ENCODE peak calls at places on chromosomes 11 and 22, in ten cellular contexts. One of them, this sample, is unnamed.

GRCh38 chr11:11211186-11211585 is 141.9 kb downstream of the CSNK2A3 start:
- DNase-seq in fibroblast of pulmonary artery: no peak
- DNase-seq in kidney: no peak
- DNase-seq in mesenchymal stem cell: no peak
- DNase-seq in right atrium auricular region: no peak
- DNase-seq in lower lobe of right lung: no peak
- DNase-seq in GM23338: no peak
- DNase-seq in astrocyte of the spinal cord: no peak
- DNase-seq in mesendoderm: no peak
- DNase-seq in right lobe of liver: no peak
- DNase-seq in this sample: no peak

GRCh38 chr11:58912124-58912523 is 27.2 kb upstream of the GLYATL1 start:
- DNase-seq in fibroblast of pulmonary artery: peak; percentile 15
- DNase-seq in kidney: no peak
- DNase-seq in mesenchymal stem cell: no peak
- DNase-seq in right atrium auricular region: no peak
- DNase-seq in lower lobe of right lung: no peak
- DNase-seq in GM23338: no peak
- DNase-seq in astrocyte of the spinal cord: no peak
- DNase-seq in mesendoderm: no peak
- DNase-seq in right lobe of liver: no peak
- DNase-seq in this sample: no peak

GRCh38 chr11:72278911-72279310 is 34.9 kb upstream of the PHOX2A start:
- DNase-seq in fibroblast of pulmonary artery: peak; percentile 24
- DNase-seq in kidney: no peak
- DNase-seq in mesenchymal stem cell: peak; percentile 27
- DNase-seq in right atrium auricular region: no peak
- DNase-seq in lower lobe of right lung: no peak
- DNase-seq in GM23338: no peak
- DNase-seq in astrocyte of the spinal cord: peak; percentile 62
- DNase-seq in mesendoderm: peak; percentile 16
- DNase-seq in right lobe of liver: no peak
- DNase-seq in this sample: no peak

GRCh38 chr22:24059121-24059520 is 48.0 kb downstream of the CABIN1 start:
- DNase-seq in fibroblast of pulmonary artery: peak; percentile 92
- DNase-seq in kidney: no peak
- DNase-seq in mesenchymal stem cell: peak; percentile 52
- DNase-seq in right atrium auricular region: no peak
- DNase-seq in lower lobe of right lung: no peak
- DNase-seq in GM23338: no peak
- DNase-seq in astrocyte of the spinal cord: peak; percentile 91
- DNase-seq in mesendoderm: no peak
- DNase-seq in right lobe of liver: no peak
- DNase-seq in this sample: no peak

GRCh38 chr11:66242085-66242765 is 26.2 kb upstream of the RAB1B start:
- DNase-seq in fibroblast of pulmonary artery: no peak
- DNase-seq in kidney: no peak
- DNase-seq in mesenchymal stem cell: no peak
- DNase-seq in right atrium auricular region: no peak
- DNase-seq in lower lobe of right lung: no peak
- DNase-seq in GM23338: no peak
- DNase-seq in astrocyte of the spinal cord: no peak
- DNase-seq in mesendoderm: no peak
- DNase-seq in right lobe of liver: no peak
- DNase-seq in this sample: no peak

GRCh38 chr11:45617886-45618601 is 47.4 kb downstream of the CHST1 start:
- DNase-seq in fibroblast of pulmonary artery: no peak
- DNase-seq in kidney: no peak
- DNase-seq in mesenchymal stem cell: no peak
- DNase-seq in right atrium auricular region: no peak
- DNase-seq in lower lobe of right lung: no peak
- DNase-seq in GM23338: no peak
- DNase-seq in astrocyte of the spinal cord: no peak
- DNase-seq in mesendoderm: peak; percentile 45
- DNase-seq in right lobe of liver: no peak
- DNase-seq in this sample: no peak

GRCh38 chr11:859394-860131 is 16.9 kb downstream of the TSPAN4 start:
- DNase-seq in fibroblast of pulmonary artery: peak; percentile 89
- DNase-seq in kidney: peak; percentile 95
- DNase-seq in mesenchymal stem cell: peak; percentile 68
- DNase-seq in right atrium auricular region: peak; percentile 83
- DNase-seq in lower lobe of right lung: peak; percentile 74
- DNase-seq in GM23338: no peak
- DNase-seq in astrocyte of the spinal cord: peak; percentile 84
- DNase-seq in mesendoderm: no peak
- DNase-seq in right lobe of liver: no peak
- DNase-seq in this sample: peak; percentile 97

GRCh38 chr22:25754527-25755202 is 12.7 kb downstream of the MYO18B start:
- DNase-seq in fibroblast of pulmonary artery: peak; percentile 87
- DNase-seq in kidney: no peak
- DNase-seq in mesenchymal stem cell: peak; percentile 87
- DNase-seq in right atrium auricular region: peak; percentile 89
- DNase-seq in lower lobe of right lung: no peak
- DNase-seq in GM23338: no peak
- DNase-seq in astrocyte of the spinal cord: peak; percentile 90
- DNase-seq in mesendoderm: no peak
- DNase-seq in right lobe of liver: no peak
- DNase-seq in this sample: no peak

GRCh38 chr22:38841211-38841610 is 2.6 kb downstream of the NPTXR start:
- DNase-seq in fibroblast of pulmonary artery: no peak
- DNase-seq in kidney: no peak
- DNase-seq in mesenchymal stem cell: no peak
- DNase-seq in right atrium auricular region: no peak
- DNase-seq in lower lobe of right lung: no peak
- DNase-seq in GM23338: no peak
- DNase-seq in astrocyte of the spinal cord: no peak
- DNase-seq in mesendoderm: no peak
- DNase-seq in right lobe of liver: no peak
- DNase-seq in this sample: no peak

GRCh38 chr11:118908931-118909618 is 16.7 kb downstream of the BCL9L start:
- DNase-seq in fibroblast of pulmonary artery: peak; percentile 89
- DNase-seq in kidney: peak; percentile 93
- DNase-seq in mesenchymal stem cell: peak; percentile 96
- DNase-seq in right atrium auricular region: no peak
- DNase-seq in lower lobe of right lung: peak; percentile 75
- DNase-seq in GM23338: peak; percentile 80
- DNase-seq in astrocyte of the spinal cord: peak; percentile 95
- DNase-seq in mesendoderm: peak; percentile 97
- DNase-seq in right lobe of liver: no peak
- DNase-seq in this sample: peak; percentile 89

DNA sequence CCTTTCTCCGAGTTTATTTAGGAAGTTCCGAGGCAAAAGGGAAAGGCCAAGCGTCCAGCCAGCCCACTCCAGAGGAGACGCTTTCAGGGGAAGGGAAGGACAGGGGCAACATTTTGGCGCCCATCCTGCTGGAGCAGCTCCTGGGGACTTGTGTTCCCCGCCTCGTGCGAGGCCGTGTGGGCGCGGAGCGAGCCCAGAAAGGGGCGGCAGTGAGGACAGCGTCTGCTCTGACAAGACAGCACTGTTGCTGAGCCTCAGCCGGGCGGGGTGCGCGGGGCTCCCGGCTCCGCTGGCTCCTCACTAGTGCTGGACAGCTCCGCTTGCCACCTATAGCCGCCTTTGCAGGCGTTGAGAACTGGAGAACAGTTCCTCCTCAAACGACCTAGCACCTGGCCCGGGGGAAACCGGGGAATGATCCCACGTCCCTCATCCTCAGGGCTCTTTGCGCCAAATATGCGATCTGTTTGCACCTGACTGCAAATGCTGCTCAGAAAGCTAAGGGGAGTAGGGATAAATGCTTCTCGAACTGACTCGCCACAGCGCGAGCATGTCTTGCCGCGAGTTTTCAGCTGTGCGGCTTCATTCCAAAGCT is 722 bp upstream of the GUCY1A2 start:
- DNase-seq in fibroblast of pulmonary artery: peak; percentile 80
- DNase-seq in kidney: peak; percentile 91
- DNase-seq in mesenchymal stem cell: peak; percentile 87
- DNase-seq in right atrium auricular region: peak; percentile 73
- DNase-seq in lower lobe of right lung: peak; percentile 59
- DNase-seq in GM23338: peak; percentile 91
- DNase-seq in astrocyte of the spinal cord: peak; percentile 84
- DNase-seq in mesendoderm: peak; percentile 91
- DNase-seq in right lobe of liver: peak; percentile 66
- DNase-seq in this sample: peak; percentile 46
- H3K4me3 ChIP-seq in fibroblast of pulmonary artery: peak overlapping the region; percentile 58
- H3K4me3 ChIP-seq in kidney: peak overlapping the region; percentile 28
- H3K4me3 ChIP-seq in mesenchymal stem cell: peak overlapping the region; percentile 51
- H3K4me3 ChIP-seq in right atrium auricular region: peak overlapping the region; percentile 54
- H3K4me3 ChIP-seq in lower lobe of right lung: peak overlapping the region; percentile 44
- H3K4me3 ChIP-seq in GM23338: peak overlapping the region; percentile 70
- H3K4me3 ChIP-seq in astrocyte of the spinal cord: peak overlapping the region; percentile 45
- H3K4me3 ChIP-seq in mesendoderm: no peak overlapping the region
- H3K4me3 ChIP-seq in right lobe of liver: peak overlapping the region; percentile 12
- H3K4me3 ChIP-seq in this sample: peak overlapping the region; percentile 78

GRCh38 chr22:41022470-41023298 is 69.7 kb upstream of the EP300 start:
- DNase-seq in fibroblast of pulmonary artery: peak; percentile 89
- DNase-seq in kidney: peak; percentile 98
- DNase-seq in mesenchymal stem cell: peak; percentile 87
- DNase-seq in right atrium auricular region: peak; percentile 91
- DNase-seq in lower lobe of right lung: peak; percentile 96
- DNase-seq in GM23338: peak; percentile 96
- DNase-seq in astrocyte of the spinal cord: peak; percentile 83
- DNase-seq in mesendoderm: peak; percentile 93
- DNase-seq in right lobe of liver: peak; percentile 93
- DNase-seq in this sample: peak; percentile 87
- H3K4me3 ChIP-seq in fibroblast of pulmonary artery: peak overlapping the region; percentile 61
- H3K4me3 ChIP-seq in kidney: peak overlapping the region; percentile 48
- H3K4me3 ChIP-seq in mesenchymal stem cell: peak overlapping the region; percentile 71
- H3K4me3 ChIP-seq in right atrium auricular region: peak overlapping the region; percentile 80
- H3K4me3 ChIP-seq in lower lobe of right lung: peak overlapping the region; percentile 81
- H3K4me3 ChIP-seq in GM23338: peak overlapping the region; percentile 83
- H3K4me3 ChIP-seq in astrocyte of the spinal cord: peak overlapping the region; percentile 51
- H3K4me3 ChIP-seq in mesendoderm: peak overlapping the region; percentile 37
- H3K4me3 ChIP-seq in right lobe of liver: peak overlapping the region; percentile 61
- H3K4me3 ChIP-seq in this sample: peak overlapping the region; percentile 52

DNA sequence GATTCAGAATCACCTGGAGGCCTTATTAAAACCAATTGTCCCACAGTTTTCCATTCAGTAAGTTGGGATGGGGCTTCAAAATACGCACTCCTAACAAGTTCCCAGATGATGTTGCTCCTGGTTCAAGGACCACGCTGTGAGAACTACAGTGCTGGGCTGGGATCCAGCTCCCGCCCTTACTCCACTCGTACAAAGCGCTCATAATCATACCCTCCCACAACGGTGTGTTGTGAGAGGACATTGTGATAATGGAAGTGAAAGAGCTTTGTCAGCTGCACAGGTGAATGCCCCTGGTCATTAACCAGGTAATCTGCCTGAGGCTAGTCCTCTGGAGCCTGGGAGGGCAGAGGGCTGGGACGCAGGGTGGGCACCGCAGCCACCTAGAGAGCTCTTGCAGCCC is 1.3 kb upstream of the CD82 start:
- DNase-seq in fibroblast of pulmonary artery: no peak
- DNase-seq in kidney: peak; percentile 76
- DNase-seq in mesenchymal stem cell: no peak
- DNase-seq in right atrium auricular region: no peak
- DNase-seq in lower lobe of right lung: no peak
- DNase-seq in GM23338: no peak
- DNase-seq in astrocyte of the spinal cord: peak; percentile 38
- DNase-seq in mesendoderm: no peak
- DNase-seq in right lobe of liver: no peak
- DNase-seq in this sample: no peak
- H3K4me3 ChIP-seq in fibroblast of pulmonary artery: no peak overlapping the region
- H3K4me3 ChIP-seq in kidney: no peak overlapping the region
- H3K4me3 ChIP-seq in mesenchymal stem cell: no peak overlapping the region
- H3K4me3 ChIP-seq in right atrium auricular region: peak overlapping the region; percentile 63
- H3K4me3 ChIP-seq in lower lobe of right lung: peak overlapping the region; percentile 79
- H3K4me3 ChIP-seq in GM23338: no peak overlapping the region
- H3K4me3 ChIP-seq in astrocyte of the spinal cord: no peak overlapping the region
- H3K4me3 ChIP-seq in mesendoderm: no peak overlapping the region
- H3K4me3 ChIP-seq in right lobe of liver: no peak overlapping the region
- H3K4me3 ChIP-seq in this sample: peak overlapping the region; percentile 64

GRCh38 chr22:49134076-49134475 is 693.6 kb downstream of the BRD1 start:
- DNase-seq in fibroblast of pulmonary artery: no peak
- DNase-seq in kidney: no peak
- DNase-seq in mesenchymal stem cell: no peak
- DNase-seq in right atrium auricular region: no peak
- DNase-seq in lower lobe of right lung: no peak
- DNase-seq in GM23338: no peak
- DNase-seq in astrocyte of the spinal cord: no peak
- DNase-seq in mesendoderm: no peak
- DNase-seq in right lobe of liver: no peak
- DNase-seq in this sample: no peak

GRCh38 chr22:49138250-49138790 is 689.4 kb downstream of the BRD1 start:
- DNase-seq in fibroblast of pulmonary artery: no peak
- DNase-seq in kidney: no peak
- DNase-seq in mesenchymal stem cell: no peak
- DNase-seq in right atrium auricular region: no peak
- DNase-seq in lower lobe of right lung: no peak
- DNase-seq in GM23338: no peak
- DNase-seq in astrocyte of the spinal cord: no peak
- DNase-seq in mesendoderm: no peak
- DNase-seq in right lobe of liver: no peak
- DNase-seq in this sample: no peak

GRCh38 chr22:49136816-49137180 is 690.9 kb downstream of the BRD1 start:
- DNase-seq in fibroblast of pulmonary artery: no peak
- DNase-seq in kidney: no peak
- DNase-seq in mesenchymal stem cell: no peak
- DNase-seq in right atrium auricular region: no peak
- DNase-seq in lower lobe of right lung: no peak
- DNase-seq in GM23338: no peak
- DNase-seq in astrocyte of the spinal cord: no peak
- DNase-seq in mesendoderm: no peak
- DNase-seq in right lobe of liver: no peak
- DNase-seq in this sample: no peak

GRCh38 chr22:49137216-49137840 is 690.3 kb downstream of the BRD1 start:
- DNase-seq in fibroblast of pulmonary artery: no peak
- DNase-seq in kidney: no peak
- DNase-seq in mesenchymal stem cell: no peak
- DNase-seq in right atrium auricular region: no peak
- DNase-seq in lower lobe of right lung: no peak
- DNase-seq in GM23338: no peak
- DNase-seq in astrocyte of the spinal cord: no peak
- DNase-seq in mesendoderm: no peak
- DNase-seq in right lobe of liver: no peak
- DNase-seq in this sample: no peak

DNA sequence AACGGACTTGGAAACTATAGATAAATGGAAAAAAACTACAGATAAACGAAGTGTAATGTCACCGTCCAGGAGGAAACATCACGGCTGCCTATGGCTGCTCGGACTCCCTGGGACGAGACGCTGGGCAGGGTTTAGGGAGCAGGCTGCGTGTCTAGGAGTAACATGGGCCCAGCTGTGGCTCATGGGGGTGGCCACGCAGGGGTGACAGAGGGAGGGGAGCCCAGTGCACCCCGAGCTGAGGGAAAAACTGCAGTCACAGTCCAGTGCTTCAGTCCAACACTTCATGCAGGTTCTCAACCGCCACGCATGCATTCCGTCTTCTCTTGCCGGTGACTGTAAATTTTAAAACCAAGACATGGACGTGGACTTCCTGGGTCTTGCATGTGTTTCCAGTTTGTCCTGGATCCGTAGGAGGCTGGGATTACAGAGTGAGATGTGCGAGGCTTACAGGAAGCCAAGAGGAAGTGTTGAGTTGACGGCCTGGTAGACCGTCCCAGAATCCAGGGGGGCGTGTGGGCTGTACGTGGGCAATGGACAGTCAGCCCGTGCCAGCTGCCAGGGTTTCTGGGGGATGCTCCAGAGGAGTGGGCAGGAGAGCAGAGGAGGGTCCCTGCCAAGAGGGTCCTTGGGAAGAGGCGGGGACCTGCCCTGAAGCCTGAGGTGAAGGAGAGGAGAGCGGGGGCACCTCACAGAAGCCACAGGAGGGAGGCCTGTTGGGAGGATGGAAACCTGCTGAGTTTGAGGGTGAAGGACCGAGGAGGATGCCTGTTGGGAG is 691.4 kb downstream of the BRD1 start:
- DNase-seq in fibroblast of pulmonary artery: no peak
- DNase-seq in kidney: no peak
- DNase-seq in mesenchymal stem cell: no peak
- DNase-seq in right atrium auricular region: no peak
- DNase-seq in lower lobe of right lung: no peak
- DNase-seq in GM23338: no peak
- DNase-seq in astrocyte of the spinal cord: no peak
- DNase-seq in mesendoderm: no peak
- DNase-seq in right lobe of liver: no peak
- DNase-seq in this sample: no peak
- H3K4me3 ChIP-seq in fibroblast of pulmonary artery: no peak overlapping the region
- H3K4me3 ChIP-seq in kidney: no peak overlapping the region
- H3K4me3 ChIP-seq in mesenchymal stem cell: no peak overlapping the region
- H3K4me3 ChIP-seq in right atrium auricular region: no peak overlapping the region
- H3K4me3 ChIP-seq in lower lobe of right lung: no peak overlapping the region
- H3K4me3 ChIP-seq in GM23338: no peak overlapping the region
- H3K4me3 ChIP-seq in astrocyte of the spinal cord: no peak overlapping the region
- H3K4me3 ChIP-seq in mesendoderm: no peak overlapping the region
- H3K4me3 ChIP-seq in right lobe of liver: no peak overlapping the region
- H3K4me3 ChIP-seq in this sample: no peak overlapping the region